ENCODE peak calls at places on chromosomes 13 and 19, in seven cellular contexts. One of them, this sample, is unnamed.

GRCh38 chr13:31094331-31095015 is 67.2 kb downstream of the HSPH1 start:
- DNase-seq in choroid plexus epithelial cell: no peak
- DNase-seq in stomach: no peak
- DNase-seq in stimulated activated CD4-positive, alpha-beta T cell treated with anti-CD3 and anti-CD28 coated beads, TNF-alpha, amount 100 ng/mL, for 48 hours: no peak
- DNase-seq in germinal center: no peak
- DNase-seq in tibial nerve: no peak
- DNase-seq in H54: no peak
- DNase-seq in this sample: no peak

GRCh38 chr13:65631078-65631477 is 1599.1 kb downstream of the PCDH9 start:
- DNase-seq in choroid plexus epithelial cell: no peak
- DNase-seq in germinal center: no peak
- DNase-seq in stomach: no peak
- DNase-seq in tibial nerve: no peak
- DNase-seq in stimulated activated CD4-positive, alpha-beta T cell treated with anti-CD3 and anti-CD28 coated beads, TNF-alpha, amount 100 ng/mL, for 48 hours: no peak
- DNase-seq in H54: no peak
- DNase-seq in this sample: peak

GRCh38 chr19:46390121-46390858 is 23.1 kb downstream of the CCDC8 start:
- DNase-seq in stomach: no peak
- DNase-seq in germinal center: no peak
- DNase-seq in H54: no peak
- DNase-seq in tibial nerve: no peak
- DNase-seq in choroid plexus epithelial cell: no peak
- DNase-seq in stimulated activated CD4-positive, alpha-beta T cell treated with anti-CD3 and anti-CD28 coated beads, TNF-alpha, amount 100 ng/mL, for 48 hours: no peak
- DNase-seq in this sample: no peak

GRCh38 chr19:10861118-10861651 is 10.2 kb upstream of the CARM1 start:
- DNase-seq in H54: no peak
- DNase-seq in stomach: peak
- DNase-seq in germinal center: peak
- DNase-seq in tibial nerve: no peak
- DNase-seq in choroid plexus epithelial cell: peak
- DNase-seq in stimulated activated CD4-positive, alpha-beta T cell treated with anti-CD3 and anti-CD28 coated beads, TNF-alpha, amount 100 ng/mL, for 48 hours: no peak
- DNase-seq in this sample: no peak

GRCh38 chr13:80084086-80084676 is 256.7 kb downstream of the SPRY2 start:
- DNase-seq in choroid plexus epithelial cell: peak
- DNase-seq in germinal center: no peak
- DNase-seq in stomach: no peak
- DNase-seq in tibial nerve: no peak
- DNase-seq in H54: no peak
- DNase-seq in stimulated activated CD4-positive, alpha-beta T cell treated with anti-CD3 and anti-CD28 coated beads, TNF-alpha, amount 100 ng/mL, for 48 hours: no peak
- DNase-seq in this sample: peak

GRCh38 chr13:79187917-79188699 is 217.9 kb downstream of the RBM26 start:
- DNase-seq in choroid plexus epithelial cell: no peak
- DNase-seq in H54: no peak
- DNase-seq in tibial nerve: no peak
- DNase-seq in stomach: no peak
- DNase-seq in stimulated activated CD4-positive, alpha-beta T cell treated with anti-CD3 and anti-CD28 coated beads, TNF-alpha, amount 100 ng/mL, for 48 hours: no peak
- DNase-seq in germinal center: no peak
- DNase-seq in this sample: no peak

GRCh38 chr13:74771964-74772363 is 637.8 kb upstream of the KLF12 start:
- DNase-seq in stomach: no peak
- DNase-seq in tibial nerve: no peak
- DNase-seq in H54: peak
- DNase-seq in germinal center: no peak
- DNase-seq in choroid plexus epithelial cell: peak
- DNase-seq in stimulated activated CD4-positive, alpha-beta T cell treated with anti-CD3 and anti-CD28 coated beads, TNF-alpha, amount 100 ng/mL, for 48 hours: no peak
- DNase-seq in this sample: no peak

GRCh38 chr13:20798027-20798426 is 24.3 kb upstream of the EEF1AKMT1 start:
- DNase-seq in germinal center: no peak
- DNase-seq in stomach: no peak
- DNase-seq in H54: no peak
- DNase-seq in choroid plexus epithelial cell: no peak
- DNase-seq in tibial nerve: no peak
- DNase-seq in stimulated activated CD4-positive, alpha-beta T cell treated with anti-CD3 and anti-CD28 coated beads, TNF-alpha, amount 100 ng/mL, for 48 hours: no peak
- DNase-seq in this sample: no peak

GRCh38 chr13:68715651-68716050 is 1392.0 kb upstream of the ATXN8OS start:
- DNase-seq in H54: no peak
- DNase-seq in stomach: no peak
- DNase-seq in tibial nerve: no peak
- DNase-seq in choroid plexus epithelial cell: no peak
- DNase-seq in stimulated activated CD4-positive, alpha-beta T cell treated with anti-CD3 and anti-CD28 coated beads, TNF-alpha, amount 100 ng/mL, for 48 hours: no peak
- DNase-seq in germinal center: no peak
- DNase-seq in this sample: no peak

GRCh38 chr19:45767410-45767880 is 1.6 kb downstream of the SIX5 start:
- DNase-seq in stimulated activated CD4-positive, alpha-beta T cell treated with anti-CD3 and anti-CD28 coated beads, TNF-alpha, amount 100 ng/mL, for 48 hours: no peak
- DNase-seq in choroid plexus epithelial cell: peak
- DNase-seq in H54: peak
- DNase-seq in germinal center: no peak
- DNase-seq in stomach: peak
- DNase-seq in tibial nerve: peak
- DNase-seq in this sample: peak

GRCh38 chr13:34863360-34864135 is 78.5 kb upstream of the NBEA start:
- DNase-seq in choroid plexus epithelial cell: peak
- DNase-seq in stimulated activated CD4-positive, alpha-beta T cell treated with anti-CD3 and anti-CD28 coated beads, TNF-alpha, amount 100 ng/mL, for 48 hours: no peak
- DNase-seq in H54: peak
- DNase-seq in germinal center: no peak
- DNase-seq in stomach: no peak
- DNase-seq in tibial nerve: no peak
- DNase-seq in this sample: no peak

GRCh38 chr13:111252449-111253124 is 67.9 kb upstream of the TEX29 start:
- DNase-seq in choroid plexus epithelial cell: no peak
- DNase-seq in germinal center: no peak
- DNase-seq in stimulated activated CD4-positive, alpha-beta T cell treated with anti-CD3 and anti-CD28 coated beads, TNF-alpha, amount 100 ng/mL, for 48 hours: no peak
- DNase-seq in stomach: no peak
- DNase-seq in tibial nerve: no peak
- DNase-seq in H54: no peak
- DNase-seq in this sample: no peak

GRCh38 chr13:73079359-73079758 is 20.6 kb downstream of the KLF5 start:
- DNase-seq in germinal center: no peak
- DNase-seq in tibial nerve: no peak
- DNase-seq in H54: no peak
- DNase-seq in stimulated activated CD4-positive, alpha-beta T cell treated with anti-CD3 and anti-CD28 coated beads, TNF-alpha, amount 100 ng/mL, for 48 hours: no peak
- DNase-seq in choroid plexus epithelial cell: no peak
- DNase-seq in stomach: peak
- DNase-seq in this sample: no peak

GRCh38 chr19:4910594-4911273 is 1.4 kb downstream of the UHRF1 start:
- DNase-seq in stomach: no peak
- DNase-seq in choroid plexus epithelial cell: peak
- DNase-seq in H54: peak
- DNase-seq in germinal center: peak
- DNase-seq in tibial nerve: peak
- DNase-seq in stimulated activated CD4-positive, alpha-beta T cell treated with anti-CD3 and anti-CD28 coated beads, TNF-alpha, amount 100 ng/mL, for 48 hours: no peak
- DNase-seq in this sample: no peak

GRCh38 chr13:113540523-113540922 is 44.0 kb upstream of the TFDP1 start:
- DNase-seq in H54: no peak
- DNase-seq in tibial nerve: no peak
- DNase-seq in germinal center: no peak
- DNase-seq in stimulated activated CD4-positive, alpha-beta T cell treated with anti-CD3 and anti-CD28 coated beads, TNF-alpha, amount 100 ng/mL, for 48 hours: no peak
- DNase-seq in stomach: no peak
- DNase-seq in choroid plexus epithelial cell: no peak
- DNase-seq in this sample: no peak

GRCh38 chr19:42198676-42199439 is 18.6 kb downstream of the DEDD2 start:
- DNase-seq in H54: no peak
- DNase-seq in choroid plexus epithelial cell: no peak
- DNase-seq in tibial nerve: no peak
- DNase-seq in stomach: peak
- DNase-seq in stimulated activated CD4-positive, alpha-beta T cell treated with anti-CD3 and anti-CD28 coated beads, TNF-alpha, amount 100 ng/mL, for 48 hours: no peak
- DNase-seq in germinal center: peak
- DNase-seq in this sample: no peak

This sample was measured in brain pericyte.